ENCODE peak calls at places on chromosomes 6 and 20, in five cellular contexts. Q is NCI-H1092 treated with DMSO at 0.1 percent for 48 hours, M is glomerular endothelial cell, B is HEK293T, V is M059J. Z is an unnamed sample.

GRCh38 chr20:20037960-20038359 is 14.3 kb downstream of the CRNKL1 start:
- DNase-seq in Q (no peak), M (peak; percentile 63), B (no peak), V (peak; percentile 87), Z (peak; percentile 39)

GRCh38 chr20:62860924-62861691 is 514 bp downstream of the TCFL5 start:
- DNase-seq in M (no peak), Q (no peak), V (peak; percentile 33), B (peak; percentile 43), Z (peak; percentile 35)

GRCh38 chr6:154995241-154996162 is at the start of gene TIAM2:
- DNase-seq in V (peak; percentile 40), M (no peak), Q (no peak), B (peak; percentile 80), Z (peak; percentile 35)

GRCh38 chr20:14383326-14383725 is 45.9 kb upstream of the FLRT3 start:
- DNase-seq in B (no peak), M (no peak), Q (no peak), V (peak; percentile 3), Z (no peak)

GRCh38 chr20:54103067-54103761 is 32.8 kb upstream of the BCAS1 start:
- DNase-seq in M (peak; percentile 12), B (peak; percentile 74), Q (peak; percentile 40), V (peak; percentile 80), Z (peak; percentile 78)

GRCh38 chr6:157224178-157224956 is 99.0 kb downstream of the TMEM242 start:
- DNase-seq in B (no peak), V (no peak), M (no peak), Q (no peak), Z (no peak)

GRCh38 chr6:36701401-36701991 is 3.9 kb downstream of the RAB44 start:
- DNase-seq in V (peak; percentile 82), M (no peak), B (no peak), Q (no peak), Z (no peak)

GRCh38 chr6:47062346-47062745 is 20.2 kb upstream of the ADGRF1 start:
- DNase-seq in V (no peak), Q (no peak), B (no peak), M (no peak), Z (no peak)

GRCh38 chr20:35901678-35902544 is 52.4 kb downstream of the SCAND1 start:
- DNase-seq in V (peak; percentile 95), B (no peak), M (peak; percentile 31), Q (no peak), Z (peak; percentile 94)

GRCh38 chr20:10671221-10671849 is 2.5 kb downstream of the JAG1 start:
- DNase-seq in Q (peak; percentile 61), M (no peak), B (no peak), V (peak; percentile 99), Z (peak; percentile 96)

GRCh38 chr6:56359201-56359899 is 112.0 kb upstream of the COL21A1 start:
- DNase-seq in B (peak; percentile 65), M (no peak), Q (peak; percentile 79), V (peak; percentile 77), Z (peak; percentile 70)

GRCh38 chr6:29834564-29835436 is 7.2 kb downstream of the HLA-G start:
- DNase-seq in V (peak; percentile 35), Q (no peak), M (no peak), B (peak; percentile 44), Z (peak; percentile 21)